ENCODE peak calls at places on chromosomes 6 and 20, in ten cellular contexts. Y is transverse colon, D is sigmoid colon, S is endothelial cell of umbilical vein, W is spleen, P is GM12878, G is HepG2, X is breast epithelium, B is suprapubic skin, I is HCT116. C is an unnamed sample. For H3K36me3, the result is how much of the 10 kb centered on the place peaks cover.

GRCh38 chr6:43368517-43369160 is 808 bp downstream of the ZNF318 start:
- DNase-seq in W (peak), P (no peak), X (no peak), S (peak), G (peak), I (no peak), B (no peak), D (peak), Y (peak), C (peak)

GRCh38 chr6:2505624-2506023 is 245.1 kb downstream of the MYLK4 start:
- DNase-seq in Y (no peak), D (no peak), G (no peak), B (no peak), W (no peak), S (no peak), P (no peak), X (peak), I (peak), C (no peak)

GRCh38 chr20:63961664-63962425 is 5.6 kb upstream of the UCKL1 start:
- DNase-seq in D (peak), P (no peak), W (peak), Y (no peak), X (no peak), B (no peak), I (no peak), G (no peak), S (no peak), C (no peak)

GRCh38 chr20:13419445-13419844 is 198.4 kb downstream of the ISM1 start:
- DNase-seq in P (no peak), B (no peak), X (no peak), G (no peak), W (no peak), I (no peak), Y (no peak), D (no peak), S (no peak), C (no peak)

GRCh38 chr6:13359287-13359686 is 30.9 kb upstream of the TBC1D7 start:
- DNase-seq in X (no peak), G (no peak), W (no peak), I (no peak), P (no peak), Y (no peak), B (no peak), D (no peak), S (no peak), C (no peak)

GRCh38 chr20:2691663-2692035 is 931 bp upstream of the EBF4 start:
- DNase-seq in I (no peak), D (no peak), P (no peak), S (no peak), X (no peak), Y (no peak), G (no peak), B (peak), W (no peak), C (no peak)

GRCh38 chr6:154123131-154123530 is 84.1 kb downstream of the OPRM1 start:
- DNase-seq in Y (no peak), P (no peak), G (no peak), B (no peak), I (no peak), X (no peak), S (no peak), W (no peak), D (no peak), C (no peak)

GRCh38 chr6:107866606-107867301 is 42.6 kb upstream of the SCML4 start:
- DNase-seq in Y (no peak), I (peak), B (no peak), W (no peak), S (peak), D (no peak), X (no peak), G (peak), P (no peak), C (no peak)

GRCh38 chr20:64183313-64183712 is 19.1 kb downstream of the MYT1 start:
- DNase-seq in Y (no peak), X (no peak), D (no peak), G (no peak), P (no peak), I (no peak), B (no peak), S (no peak), W (no peak), C (no peak)

GRCh38 chr6:90288404-90288803 is 8.2 kb downstream of the BACH2 start:
- DNase-seq in B (no peak), S (no peak), W (no peak), D (no peak), X (no peak), Y (no peak), G (no peak), I (no peak), P (no peak), C (no peak)

GRCh38 chr6:45423901-45424627 is 46.3 kb upstream of the SUPT3H start:
- DNase-seq in D (peak), P (no peak), X (no peak), I (no peak), W (peak), Y (peak), G (no peak), B (no peak), S (no peak), C (peak)

GRCh38 chr20:53972179-53972578 is 98.2 kb downstream of the BCAS1 start:
- DNase-seq in P (no peak), W (no peak), S (no peak), Y (no peak), X (no peak), B (no peak), I (no peak), G (no peak), D (no peak), C (no peak)

GRCh38 chr20:8385247-8385646 is 253.2 kb downstream of the PLCB1 start:
- DNase-seq in Y (no peak), X (no peak), P (no peak), I (no peak), G (no peak), D (peak), W (no peak), S (no peak), B (no peak), C (no peak)

GRCh38 chr6:41599015-41599835 is 39.0 kb upstream of the MDFI start:
- DNase-seq in I (no peak), P (no peak), D (peak), W (peak), Y (no peak), G (no peak), B (no peak), X (no peak), S (no peak), C (no peak)

GRCh38 chr6:35668096-35668495 is 20.6 kb downstream of the FKBP5 start:
- DNase-seq in X (no peak), Y (no peak), I (no peak), P (no peak), G (no peak), S (peak), B (no peak), W (no peak), D (no peak), C (no peak)

GRCh38 chr20:40265872-40266533 is 423.0 kb downstream of the MAFB start:
- DNase-seq in B (no peak), P (no peak), X (no peak), D (no peak), I (no peak), S (peak), W (no peak), G (peak), Y (peak), C (peak)

GRCh38 chr20:51594999-51595532 is 52.5 kb upstream of the NFATC2 start:
- DNase-seq in P (peak), W (peak), I (peak), S (peak), X (peak), D (peak), B (peak), Y (peak), G (peak), C (peak)

GRCh38 chr6:122947355-122947754 is 48.7 kb upstream of the CLVS2 start:
- DNase-seq in W (no peak), S (peak), G (no peak), X (no peak), I (peak), P (no peak), B (no peak), D (no peak), Y (no peak), C (no peak)

GRCh38 chr20:19646963-19647362 is 111.1 kb upstream of the RIN2 start:
- DNase-seq in P (no peak), B (no peak), G (no peak), S (no peak), X (no peak), D (no peak), Y (no peak), W (no peak), I (no peak), C (no peak)

GRCh38 chr20:43949741-43950618 is 35.3 kb downstream of the TOX2 start:
- DNase-seq in G (no peak), W (peak), P (peak), X (no peak), D (no peak), Y (peak), B (no peak), I (no peak), S (no peak), C (no peak)

GRCh38 chr6:135183532-135184440 is 2.7 kb downstream of the MYB start:
- DNase-seq in G (peak), P (no peak), B (no peak), S (peak), W (peak), Y (peak), I (peak), X (no peak), D (no peak), C (peak)
- TF ChIP-seq POLR2AphosphoS5 in G (no peak), P (no peak), B (no peak), S (no peak), W (no peak), Y (no peak), I (no peak), X (no peak), D (no peak), C (no peak)

DNA sequence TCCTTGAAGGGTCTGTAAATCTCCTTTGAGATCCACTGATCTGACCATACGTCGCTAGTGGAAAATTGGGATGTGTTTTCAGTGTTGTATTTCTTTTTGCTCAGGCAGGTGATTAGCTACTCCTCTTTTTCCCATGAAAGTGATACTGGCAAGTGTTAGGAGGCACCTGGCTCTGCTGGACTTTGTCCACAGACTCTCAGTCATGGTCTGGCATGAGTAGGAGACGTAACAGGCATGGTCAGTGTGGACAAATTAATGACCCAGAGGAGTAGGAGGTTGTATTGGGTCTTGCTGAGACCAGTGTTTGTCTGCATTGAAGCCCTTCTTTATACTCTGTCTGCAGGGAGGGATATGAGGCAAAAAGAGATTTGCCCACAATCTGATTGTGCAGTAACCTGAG is 178.7 kb downstream of the DTNBP1 start:
- DNase-seq in W (no peak), G (no peak), Y (no peak), I (no peak), P (no peak), B (no peak), X (no peak), D (no peak), S (no peak), C (no peak)
- H3K36me3 ChIP-seq in W (under half), G (under half), Y (under half), I (under half), P (under half), B (under half), X (under half), D (under half), S (under half), C (under half)

DNA sequence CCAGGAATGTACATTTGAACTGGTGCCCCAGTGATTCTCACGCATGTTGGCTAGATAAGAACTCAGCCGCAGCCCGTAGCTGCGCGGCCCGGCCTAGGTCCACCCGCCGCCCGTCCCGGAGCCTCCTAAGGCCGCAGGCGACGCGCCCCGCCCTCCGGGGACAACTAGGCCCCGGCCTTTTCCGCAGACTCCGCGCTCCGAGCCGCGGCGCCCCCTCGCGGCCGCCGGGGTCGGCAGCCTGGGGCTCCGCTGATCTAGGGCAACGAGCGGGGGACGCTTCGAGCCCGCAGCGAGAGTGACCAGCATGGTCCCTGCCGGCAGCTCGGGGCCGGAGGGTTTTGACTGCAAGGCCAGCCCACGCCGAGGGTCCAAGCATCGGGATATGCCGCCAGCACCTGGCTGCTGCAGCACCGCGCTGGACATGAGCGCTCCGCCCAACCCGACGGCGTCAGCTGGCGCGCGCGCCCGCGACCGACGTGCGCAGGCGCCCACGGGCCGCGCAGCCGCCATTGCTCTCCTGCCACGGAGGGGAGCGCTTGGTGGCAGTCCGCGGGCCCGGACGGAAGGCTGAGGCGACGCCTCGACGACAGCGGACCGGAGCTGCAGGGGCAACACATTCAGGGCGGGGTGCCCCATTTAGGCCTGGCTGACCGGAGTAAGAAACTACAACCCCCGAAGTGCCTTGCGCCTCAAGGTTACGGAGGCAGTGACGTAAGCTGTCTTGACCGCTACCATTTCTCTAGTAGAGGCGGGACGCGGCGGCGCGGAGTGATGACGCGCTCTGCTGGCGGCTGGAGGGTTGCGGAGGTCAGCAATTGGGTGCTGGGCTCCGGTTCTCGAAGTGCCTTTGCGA is at the start of gene AP5S1:
- DNase-seq in I (peak), D (peak), B (peak), P (peak), Y (peak), W (peak), X (peak), G (peak), S (peak), C (peak)
- TF ChIP-seq POLR2A in I (peak), D (peak), B (no peak), P (peak), Y (peak), W (no peak), X (peak), G (peak), S (peak), C (peak)

GRCh38 chr6:30101939-30102700 is 10.8 kb downstream of the TRIM31 start:
- DNase-seq in G (peak), Y (peak), D (peak), B (peak), P (no peak), S (peak), W (peak), I (peak), X (peak), C (peak)
- TF ChIP-seq POLR2AphosphoS5 in G (peak), Y (peak), D (peak), B (no peak), P (no peak), S (peak), W (peak), I (peak), X (peak), C (peak)

DNA sequence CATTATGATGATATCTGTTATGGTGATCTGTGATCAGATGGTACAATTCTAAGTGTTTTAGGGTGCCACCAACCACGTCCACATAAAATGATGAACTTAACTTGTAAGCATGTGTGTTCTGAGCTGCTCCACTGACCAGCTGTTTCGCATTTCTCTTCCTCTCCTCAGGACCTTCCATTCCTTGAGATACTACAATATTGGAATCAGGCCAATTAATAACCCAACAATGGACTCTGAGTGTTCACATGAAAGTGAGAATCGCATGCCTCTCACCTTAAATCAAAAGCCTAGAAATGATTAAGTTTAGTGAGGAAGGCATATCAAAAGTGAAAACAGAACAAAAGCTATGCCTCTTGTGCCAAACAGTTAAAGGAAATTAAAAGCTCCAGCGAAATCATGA is 114.6 kb downstream of the MAN1A1 start:
- DNase-seq in Y (no peak), G (no peak), S (no peak), I (no peak), D (no peak), P (no peak), X (no peak), B (no peak), W (no peak), C (no peak)
- H3K36me3 ChIP-seq in Y (under half), G (half or more), S (under half), I (under half), D (under half), P (under half), X (under half), B (under half), W (under half), C (under half)

GRCh38 chr6:113526995-113527394 is 330.1 kb upstream of the MARCKS start:
- DNase-seq in I (no peak), X (no peak), G (no peak), B (no peak), Y (no peak), S (no peak), D (no peak), W (no peak), P (no peak), C (no peak)

GRCh38 chr6:113526553-113526952 is 330.6 kb upstream of the MARCKS start:
- DNase-seq in X (peak), Y (no peak), I (no peak), D (no peak), B (no peak), W (no peak), S (no peak), P (no peak), G (no peak), C (peak)

GRCh38 chr6:113522376-113522775 is 334.8 kb upstream of the MARCKS start:
- DNase-seq in S (no peak), G (no peak), P (no peak), I (no peak), Y (no peak), W (no peak), B (no peak), D (no peak), X (no peak), C (no peak)
- TF ChIP-seq POLR2A in S (no peak), G (no peak), P (no peak), I (no peak), Y (no peak), W (no peak), B (no peak), D (no peak), X (no peak), C (no peak)

GRCh38 chr20:34516038-34516873 is at the start of gene DYNLRB1:
- DNase-seq in S (peak), B (peak), Y (peak), D (peak), P (peak), W (peak), I (peak), X (peak), G (peak), C (peak)
- TF ChIP-seq POLR2AphosphoS5 in S (peak), B (peak), Y (peak), D (peak), P (no peak), W (peak), I (peak), X (peak), G (peak), C (peak)

DNA sequence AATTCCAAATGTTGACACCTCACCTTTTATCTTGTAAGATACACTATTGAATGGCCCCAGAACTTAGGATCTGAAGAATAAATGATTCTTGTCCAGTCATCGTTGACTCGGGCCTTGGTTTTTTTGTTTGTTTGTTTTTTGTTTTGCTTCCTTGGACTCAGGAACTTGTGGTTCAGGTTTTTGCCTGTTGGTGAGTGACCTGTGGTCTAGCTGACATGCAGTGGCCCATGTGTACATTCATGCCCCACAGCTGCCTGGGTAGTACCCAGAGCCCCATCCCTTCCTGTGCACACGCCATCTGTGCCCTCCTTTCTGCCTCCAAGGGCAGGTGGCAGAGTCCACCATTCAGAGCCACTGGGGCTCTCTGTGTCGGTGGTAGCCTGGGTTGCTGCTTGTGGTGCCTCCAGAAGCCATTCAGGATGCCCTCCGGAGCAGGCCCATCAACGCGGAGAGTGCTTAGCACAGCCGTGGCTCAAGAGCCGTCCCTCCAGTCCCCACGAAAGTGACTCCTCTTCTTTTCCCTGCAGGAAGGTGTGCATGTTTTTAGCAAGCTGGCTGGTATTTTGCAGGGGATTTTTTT is 85.9 kb downstream of the SYNJ2 start:
- DNase-seq in G (no peak), D (peak), I (no peak), B (no peak), W (no peak), Y (no peak), P (no peak), X (no peak), S (no peak), C (no peak)
- H3K36me3 ChIP-seq in G (half or more), D (under half), I (under half), B (under half), W (under half), Y (under half), P (under half), X (under half), S (under half), C (under half)

GRCh38 chr6:31838968-31839367 is 11.4 kb downstream of the HSPA1B start:
- DNase-seq in G (no peak), X (no peak), Y (no peak), D (no peak), P (no peak), W (no peak), I (no peak), S (no peak), B (no peak), C (no peak)

GRCh38 chr6:31834704-31835375 is 7.3 kb downstream of the HSPA1B start:
- DNase-seq in S (peak), B (peak), W (peak), X (peak), I (peak), P (no peak), Y (peak), G (peak), D (peak), C (peak)

GRCh38 chr6:31836036-31836675 is 8.6 kb downstream of the HSPA1B start:
- DNase-seq in G (no peak), Y (no peak), S (no peak), P (no peak), W (peak), I (no peak), D (no peak), B (no peak), X (no peak), C (no peak)

GRCh38 chr6:31836676-31837611 is 9.4 kb downstream of the HSPA1B start:
- DNase-seq in D (no peak), I (no peak), G (no peak), W (no peak), Y (peak), S (peak), P (no peak), B (no peak), X (no peak), C (no peak)

GRCh38 chr6:31837612-31838553 is 10.3 kb downstream of the HSPA1B start:
- DNase-seq in G (no peak), S (no peak), B (no peak), P (no peak), D (no peak), W (peak), Y (no peak), I (no peak), X (no peak), C (no peak)
- TF ChIP-seq POLR2A in G (no peak), S (no peak), B (no peak), P (no peak), D (no peak), W (no peak), Y (no peak), I (no peak), X (no peak), C (no peak)

DNA sequence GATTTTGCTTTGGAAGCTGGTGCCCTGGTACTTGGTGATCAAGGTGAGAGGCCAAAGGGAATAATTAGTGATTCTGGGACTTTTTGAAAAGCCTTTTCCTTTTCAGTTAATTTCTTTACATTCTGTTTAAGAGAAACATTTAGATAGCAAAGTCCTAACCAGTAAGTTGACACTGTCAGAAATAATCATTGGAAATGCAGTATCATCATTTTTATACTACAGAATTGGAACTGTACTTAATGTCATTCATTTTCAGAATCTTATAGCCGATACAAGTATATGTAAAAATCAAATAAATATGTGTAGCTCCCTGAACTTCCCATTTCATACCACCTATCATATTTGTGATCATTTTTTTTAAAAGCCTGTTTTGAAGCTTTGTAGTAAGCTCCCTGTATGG is 27.5 kb downstream of the MCM8 start:
- DNase-seq in B (no peak), Y (no peak), W (no peak), P (no peak), X (no peak), D (no peak), I (no peak), G (no peak), S (no peak), C (no peak)
- TF ChIP-seq POLR2AphosphoS5 in B (no peak), Y (no peak), W (no peak), P (no peak), X (no peak), D (no peak), I (no peak), G (no peak), S (no peak), C (no peak)